ENCODE peak calls at places on chromosomes 13 and 19, in four cellular contexts. J, Y, G and M are unnamed samples.

GRCh38 chr19:30236006-30236405 is 136.2 kb upstream of the ZNF536 start:
- DNase-seq in J (no peak), Y (no peak), G (no peak), M (no peak)

GRCh38 chr13:109628251-109628699 is 158.1 kb downstream of the IRS2 start:
- DNase-seq in J (no peak), Y (peak; percentile 88), G (no peak), M (no peak)

GRCh38 chr19:3670258-3670795 is 29.9 kb downstream of the PIP5K1C start:
- DNase-seq in J (peak; percentile 98), Y (peak; percentile 90), G (no peak), M (peak; percentile 91)

GRCh38 chr19:4066682-4067395 is at the start of gene ZBTB7A:
- DNase-seq in J (peak; percentile 92), Y (peak; percentile 61), G (peak; percentile 97), M (peak; percentile 75)

GRCh38 chr13:38687246-38688229 is 661 bp downstream of the FREM2 start:
- DNase-seq in J (no peak), Y (peak; percentile 6), G (no peak), M (no peak)

GRCh38 chr19:13225973-13226865 is 76.0 kb downstream of the IER2 start:
- DNase-seq in J (no peak), Y (no peak), G (no peak), M (no peak)

GRCh38 chr19:54431255-54431838 is 16.1 kb downstream of the TTYH1 start:
- DNase-seq in J (no peak), Y (peak; percentile 52), G (no peak), M (no peak)

GRCh38 chr13:82850644-82851043 is 1031.6 kb downstream of the SLITRK1 start:
- DNase-seq in J (no peak), Y (no peak), G (no peak), M (no peak)

GRCh38 chr13:112455476-112456059 is 79.4 kb downstream of the SPACA7 start:
- DNase-seq in J (no peak), Y (no peak), G (no peak), M (no peak)

GRCh38 chr19:14322889-14323463 is 58.3 kb upstream of the ADGRE5 start:
- DNase-seq in J (no peak), Y (no peak), G (no peak), M (no peak)

GRCh38 chr13:59677966-59678814 is 485.5 kb downstream of the DIAPH3 start:
- DNase-seq in J (no peak), Y (peak; percentile 53), G (no peak), M (no peak)

GRCh38 chr19:45908956-45909355 is 5.6 kb downstream of the NANOS2 start:
- DNase-seq in J (no peak), Y (peak; percentile 35), G (no peak), M (no peak)

GRCh38 chr13:101841687-101842086 is 389.2 kb downstream of the ITGBL1 start:
- DNase-seq in J (no peak), Y (no peak), G (no peak), M (no peak)

GRCh38 chr13:76707360-76707759 is 178.8 kb downstream of the KCTD12 start:
- DNase-seq in J (no peak), Y (peak; percentile 66), G (no peak), M (no peak)

GRCh38 chr13:33178197-33178699 is 107.3 kb downstream of the STARD13 start:
- DNase-seq in J (no peak), Y (no peak), G (no peak), M (no peak)

GRCh38 chr13:37608750-37609339 is 10.3 kb upstream of the POSTN start:
- DNase-seq in J (no peak), Y (no peak), G (no peak), M (no peak)

GRCh38 chr13:49220035-49220855 is at the start of gene MLNR:
- DNase-seq in J (no peak), Y (peak; percentile 40), G (peak; percentile 85), M (no peak)

GRCh38 chr19:34269081-34269480 is 14.7 kb downstream of the GARRE1 start:
- DNase-seq in J (no peak), Y (no peak), G (no peak), M (no peak)

GRCh38 chr19:34254552-34255432 is at the start of gene GARRE1:
- DNase-seq in J (no peak), Y (peak; percentile 38), G (peak; percentile 86), M (no peak)

GRCh38 chr13:50526771-50527567 is 316.5 kb downstream of the DLEU7 start:
- DNase-seq in J (peak; percentile 74), Y (no peak), G (no peak), M (no peak)

GRCh38 chr19:44856438-44857083 is 10.5 kb downstream of the NECTIN2 start:
- DNase-seq in J (no peak), Y (peak; percentile 68), G (no peak), M (no peak)

GRCh38 chr13:46679369-46680180 is 117.4 kb downstream of the ESD start:
- DNase-seq in J (no peak), Y (peak; percentile 32), G (peak; percentile 84), M (peak; percentile 37)

GRCh38 chr19:38213911-38214625 is 10.0 kb downstream of the DPF1 start:
- DNase-seq in J (no peak), Y (peak; percentile 91), G (no peak), M (no peak)

GRCh38 chr13:47146991-47147783 is 250.3 kb upstream of the HTR2A start:
- DNase-seq in J (no peak), Y (no peak), G (no peak), M (no peak)

GRCh38 chr13:20939662-20940061 is 37.1 kb upstream of the XPO4 start:
- DNase-seq in J (no peak), Y (no peak), G (no peak), M (no peak)

GRCh38 chr19:30799854-30800755 is 427.9 kb downstream of the ZNF536 start:
- DNase-seq in J (no peak), Y (no peak), G (peak; percentile 84), M (no peak)

GRCh38 chr19:32373614-32374295 is 28.3 kb downstream of the ZNF507 start:
- DNase-seq in J (no peak), Y (peak; percentile 100), G (no peak), M (no peak)

GRCh38 chr19:18422530-18423191 is 3.5 kb downstream of the SSBP4 start:
- DNase-seq in J (no peak), Y (no peak), G (peak; percentile 86), M (no peak)

GRCh38 chr13:108342369-108343289 is 73.1 kb downstream of the TNFSF13B start:
- DNase-seq in J (no peak), Y (peak; percentile 38), G (no peak), M (no peak)

GRCh38 chr13:76803831-76804230 is 82.4 kb downstream of the KCTD12 start:
- DNase-seq in J (no peak), Y (no peak), G (no peak), M (no peak)

GRCh38 chr13:20191902-20192469 is 752 bp downstream of the GJB2 start:
- DNase-seq in J (no peak), Y (peak; percentile 8), G (no peak), M (no peak)

GRCh38 chr19:14487370-14488125 is 8.4 kb downstream of the GIPC1 start:
- DNase-seq in J (no peak), Y (no peak), G (no peak), M (no peak)

GRCh38 chr19:32363175-32363574 is 17.8 kb downstream of the ZNF507 start:
- DNase-seq in J (no peak), Y (no peak), G (no peak), M (no peak)

DNA sequence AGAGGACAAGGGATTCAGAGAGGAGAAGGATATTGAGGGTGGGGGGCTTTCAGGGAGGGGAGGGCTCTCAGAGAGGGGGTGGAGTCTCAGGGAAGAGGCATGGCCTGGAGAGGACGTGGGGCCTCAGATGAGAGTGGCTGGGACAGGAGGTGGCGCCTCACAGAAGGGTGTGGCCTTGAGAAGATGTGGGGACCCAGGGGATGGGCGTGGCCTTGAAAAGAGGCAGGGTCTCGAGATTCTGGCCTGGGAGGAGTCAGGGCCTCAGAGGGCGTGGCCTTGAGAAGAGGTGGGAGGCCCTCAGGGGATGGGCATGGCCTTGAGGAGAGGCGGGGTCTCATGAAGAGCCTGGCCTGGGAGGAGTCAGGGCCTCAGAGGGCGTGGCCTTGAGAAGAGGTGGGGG is 23.7 kb upstream of the TNFSF14 start:
- DNase-seq in J (no peak), Y (no peak), G (peak; percentile 14), M (no peak)
- H3K27ac ChIP-seq in J (no peak overlapping the region), Y (no peak overlapping the region), G (no peak overlapping the region), M (no peak overlapping the region)

GRCh38 chr19:10508036-10508435 is 4.9 kb upstream of the KEAP1 start:
- DNase-seq in J (no peak), Y (no peak), G (no peak), M (no peak)

GRCh38 chr19:10508707-10509106 is 5.6 kb upstream of the KEAP1 start:
- DNase-seq in J (no peak), Y (no peak), G (no peak), M (no peak)

GRCh38 chr19:10514211-10515145 is 2.8 kb downstream of the S1PR5 start:
- DNase-seq in J (no peak), Y (no peak), G (no peak), M (no peak)

GRCh38 chr19:10513223-10513622 is 4.0 kb downstream of the S1PR5 start:
- DNase-seq in J (no peak), Y (no peak), G (no peak), M (no peak)

GRCh38 chr19:10510301-10510802 is 6.9 kb downstream of the S1PR5 start:
- DNase-seq in J (no peak), Y (no peak), G (no peak), M (no peak)
- H3K27me3 ChIP-seq in J (no peaks in the 10 kb centered on the region), Y (peaks cover 23% of the 10 kb centered on the region), G (peaks cover 6% of the 10 kb centered on the region), M (peaks cover 14% of the 10 kb centered on the region)

DNA sequence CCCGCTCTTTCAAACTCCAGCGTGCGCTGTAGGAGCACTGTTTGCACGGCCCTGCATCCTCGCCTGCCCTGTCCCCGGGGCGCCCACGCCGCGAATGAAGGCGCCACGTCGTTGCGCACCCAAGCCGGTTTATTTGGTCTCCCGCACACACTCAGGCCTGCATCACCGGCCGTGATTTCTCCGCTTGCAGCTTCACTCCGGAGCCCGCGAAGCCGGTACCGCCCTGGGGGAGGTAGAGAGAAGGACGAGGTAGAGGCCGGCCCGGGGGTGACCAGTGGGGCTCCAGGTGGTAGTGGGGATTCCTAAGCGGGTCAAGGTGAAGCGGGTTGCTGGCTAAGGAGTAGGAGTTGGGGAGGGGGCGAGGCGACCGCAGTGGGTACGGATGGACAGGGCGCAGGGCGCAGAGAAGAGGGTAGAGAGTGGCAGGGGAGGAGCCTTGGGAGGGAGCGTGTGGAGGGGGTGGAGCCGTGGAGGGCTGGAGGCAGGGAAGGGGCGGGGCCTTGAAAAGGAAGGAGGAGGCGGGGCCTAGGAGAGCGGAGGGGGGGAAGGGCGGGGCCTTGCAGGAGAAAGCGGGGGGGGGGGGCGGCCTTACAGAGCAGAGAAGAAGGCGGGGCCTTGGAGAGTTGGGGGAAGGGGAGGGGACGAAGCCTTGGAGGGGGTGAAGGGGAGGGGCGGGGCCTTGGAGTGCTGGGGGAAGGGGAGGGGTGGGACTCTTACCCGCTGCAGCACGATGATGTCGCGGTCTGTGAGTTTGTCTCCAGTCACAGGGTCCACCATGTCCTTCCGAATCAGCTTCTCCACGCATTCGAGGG is 24.6 kb downstream of the NOSIP start:
- DNase-seq in J (peak; percentile 69), Y (peak; percentile 56), G (peak; percentile 84), M (peak; percentile 77)
- H3K27ac ChIP-seq in J (no peak overlapping the region), Y (no peak overlapping the region), G (peak overlapping the region; percentile 32), M (peak overlapping the region; percentile 31)

DNA sequence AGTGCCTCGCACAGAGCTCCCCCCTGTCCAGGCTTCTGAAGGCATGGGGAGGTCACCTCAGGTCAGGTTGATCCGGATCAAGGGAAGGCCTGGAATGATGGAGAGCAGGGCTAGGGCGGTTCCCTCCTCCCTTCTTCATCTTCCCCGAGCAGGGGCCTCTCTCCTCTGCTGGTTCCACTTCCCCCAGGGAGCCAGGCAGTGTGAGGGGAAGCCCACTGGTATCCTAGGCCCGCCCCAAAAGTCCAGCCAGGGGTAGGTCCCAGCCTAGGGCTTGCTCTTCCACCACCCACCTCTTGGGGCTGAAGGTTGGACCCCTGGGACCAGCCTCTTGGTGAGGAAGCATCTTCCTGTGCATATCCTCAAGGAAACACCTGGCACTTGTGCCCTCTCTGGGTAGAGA is 16.4 kb upstream of the PRR19 start:
- DNase-seq in J (peak; percentile 67), Y (no peak), G (peak; percentile 85), M (no peak)
- H3K27me3 ChIP-seq in J (no peaks in the 10 kb centered on the region), Y (no peaks in the 10 kb centered on the region), G (no peaks in the 10 kb centered on the region), M (no peaks in the 10 kb centered on the region)

GRCh38 chr19:16373989-16374388 is 49.4 kb downstream of the KLF2 start:
- DNase-seq in J (no peak), Y (no peak), G (peak; percentile 74), M (no peak)
- H3K27ac ChIP-seq in J (no peak overlapping the region), Y (peak overlapping the region; percentile 40), G (peak overlapping the region; percentile 69), M (peak overlapping the region; percentile 81)